ENCODE peak calls at places on chromosomes 4 and X, in five cellular contexts. T is right cardiac atrium; Z is body of pancreas; X is CD8-positive, alpha-beta memory T cell; E is BJ. L is an unnamed sample.

GRCh38 chrX:70454441-70455365 is 10.1 kb downstream of the DLG3 start:
- DNase-seq in T (peak), X (peak), Z (peak), E (no peak), L (peak)

GRCh38 chrX:50913520-50913919 is 3.0 kb downstream of the BMP15 start:
- DNase-seq in T (no peak), E (no peak), Z (no peak), X (no peak), L (no peak)

GRCh38 chrX:10549280-10549679 is 71.1 kb downstream of the MID1 start:
- DNase-seq in X (no peak), Z (no peak), T (no peak), E (no peak), L (no peak)

GRCh38 chr4:73614468-73614867 is 5.8 kb downstream of the RASSF6 start:
- DNase-seq in X (no peak), Z (no peak), E (no peak), T (no peak), L (no peak)

GRCh38 chr4:110042540-110043517 is 130.1 kb downstream of the EGF start:
- DNase-seq in X (no peak), Z (no peak), T (no peak), E (no peak), L (no peak)

GRCh38 chrX:19646298-19646697 is 131.0 kb upstream of the MAP3K15 start:
- DNase-seq in E (no peak), X (no peak), T (no peak), Z (no peak), L (no peak)

GRCh38 chrX:146907391-146908240 is 93.1 kb upstream of the CXorf51A start:
- DNase-seq in X (no peak), Z (no peak), E (no peak), T (no peak), L (no peak)

GRCh38 chr4:38759077-38759789 is 23.6 kb downstream of the TLR10 start:
- DNase-seq in T (peak), Z (peak), X (peak), E (no peak), L (no peak)

GRCh38 chrX:115177941-115178340 is 11.3 kb upstream of the RBMXL3 start:
- DNase-seq in X (no peak), E (no peak), T (no peak), Z (no peak), L (no peak)

GRCh38 chr4:1727117-1728031 is 6.1 kb downstream of the TACC3 start:
- DNase-seq in E (no peak), Z (peak), X (no peak), T (peak), L (peak)

GRCh38 chrX:41085883-41086626 is 810 bp downstream of the USP9X start:
- DNase-seq in X (peak), Z (peak), T (peak), E (no peak), L (peak)

GRCh38 chrX:74492720-74493201 is 71.5 kb downstream of the SLC16A2 start:
- DNase-seq in Z (no peak), E (no peak), T (no peak), X (peak), L (no peak)

GRCh38 chrX:151177141-151178027 is 1.0 kb downstream of the GPR50 start:
- DNase-seq in X (no peak), Z (no peak), E (no peak), T (no peak), L (no peak)
- H3K4me3 ChIP-seq in X (no peak), Z (no peak), E (no peak), T (peak), L (peak)

DNA sequence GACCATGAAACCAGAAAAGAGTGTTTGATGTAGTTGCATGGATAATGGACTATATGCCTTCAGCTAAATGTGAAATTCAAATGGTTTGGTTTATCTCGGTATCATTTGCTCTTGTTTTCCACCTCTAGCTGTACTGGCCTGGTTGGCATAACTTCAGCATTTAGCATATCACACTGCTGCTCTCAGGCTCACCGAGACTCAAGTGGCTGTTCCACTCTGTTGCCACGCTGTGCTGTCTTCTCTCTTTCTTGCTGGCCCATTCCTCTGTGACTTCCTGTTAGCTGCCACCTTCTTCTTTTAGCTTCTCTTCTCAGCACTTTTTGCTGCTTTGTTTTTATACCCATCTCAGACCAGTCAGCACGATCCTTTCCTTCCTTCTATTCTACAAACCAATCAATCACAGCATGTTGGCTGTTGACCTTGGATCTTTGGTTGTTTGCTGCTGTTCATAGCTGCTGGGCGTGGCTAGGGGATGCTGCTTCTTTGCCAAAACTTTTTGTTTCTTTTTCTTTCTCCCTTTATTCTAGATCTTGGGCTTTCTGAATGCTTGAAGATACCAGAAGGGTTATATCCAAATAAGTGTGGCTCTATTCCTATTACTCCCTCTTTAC is 24.0 kb downstream of the INTS6L start:
- DNase-seq in E (no peak), Z (peak), X (no peak), T (no peak), L (no peak)
- H3K4me3 ChIP-seq in E (no peak), Z (no peak), X (no peak), T (no peak), L (peak)

GRCh38 chr4:122874194-122874593 is 47.6 kb downstream of the FGF2 start:
- DNase-seq in Z (no peak), E (peak), X (no peak), T (no peak), L (no peak)

GRCh38 chr4:122873146-122873545 is 46.5 kb downstream of the FGF2 start:
- DNase-seq in E (no peak), X (no peak), T (no peak), Z (no peak), L (no peak)

GRCh38 chr4:122876456-122876855 is 45.9 kb downstream of the NUDT6 start:
- DNase-seq in Z (no peak), X (no peak), T (no peak), E (no peak), L (no peak)

GRCh38 chr4:122873752-122874151 is 47.1 kb downstream of the FGF2 start:
- DNase-seq in E (no peak), X (no peak), T (no peak), Z (no peak), L (no peak)

GRCh38 chr4:122875949-122876348 is 46.4 kb downstream of the NUDT6 start:
- DNase-seq in Z (no peak), E (no peak), X (no peak), T (no peak), L (no peak)
- H3K4me3 ChIP-seq in Z (no peak), E (no peak), X (no peak), T (no peak), L (no peak)

GRCh38 chrX:100980608-100981497 is 11.3 kb downstream of the ARL13A start:
- DNase-seq in X (no peak), Z (no peak), E (no peak), T (no peak), L (no peak)
- H3K4me3 ChIP-seq in X (no peak), Z (no peak), E (no peak), T (no peak), L (no peak)

DNA sequence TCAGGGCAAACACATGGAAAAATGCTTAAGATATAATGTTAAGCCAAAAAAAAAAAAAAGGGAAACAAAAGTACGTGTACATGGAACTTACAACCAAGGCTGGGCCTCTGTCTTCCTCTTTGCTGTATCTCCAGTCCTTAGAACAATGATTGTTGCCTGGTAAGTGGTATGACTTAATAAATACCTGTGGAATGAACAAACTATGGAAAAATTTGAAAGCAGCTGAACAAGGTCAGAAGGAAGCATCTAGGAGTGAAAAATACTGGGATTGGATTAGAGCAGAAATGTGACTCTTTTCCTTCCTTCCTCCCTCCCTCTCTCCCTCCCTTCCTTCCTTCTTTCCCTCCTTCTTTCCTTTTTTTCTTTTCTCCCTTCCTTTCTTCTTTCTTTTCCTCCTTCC is 54.2 kb upstream of the SMIM10 start:
- DNase-seq in Z (no peak), T (no peak), X (no peak), E (peak), L (no peak)
- H3K4me3 ChIP-seq in Z (no peak), T (no peak), X (no peak), E (no peak), L (no peak)

GRCh38 chr4:53592686-53593641 is 1.7 kb upstream of the LNX1 start:
- DNase-seq in Z (peak), E (no peak), T (peak), X (no peak), L (peak)
- H3K4me3 ChIP-seq in Z (no peak), E (no peak), T (peak), X (no peak), L (peak)

GRCh38 chr4:156673483-156673882 is 298.1 kb downstream of the PDGFC start:
- DNase-seq in Z (no peak), E (no peak), T (no peak), X (no peak), L (no peak)

GRCh38 chr4:156677136-156677535 is 294.5 kb downstream of the PDGFC start:
- DNase-seq in T (no peak), E (no peak), X (no peak), Z (peak), L (no peak)

GRCh38 chr4:156676116-156676851 is 295.3 kb downstream of the PDGFC start:
- DNase-seq in E (no peak), T (no peak), X (no peak), Z (no peak), L (no peak)

GRCh38 chr4:156672924-156673323 is 298.7 kb downstream of the PDGFC start:
- DNase-seq in X (no peak), Z (no peak), T (no peak), E (peak), L (no peak)

GRCh38 chr4:156677656-156678055 is 293.9 kb downstream of the PDGFC start:
- DNase-seq in X (no peak), T (no peak), Z (no peak), E (no peak), L (no peak)
- H3K4me3 ChIP-seq in X (no peak), T (no peak), Z (no peak), E (no peak), L (no peak)

L was measured in ascending aorta.